ENCODE peak calls at places on chromosomes 6 and 20, in ten cellular contexts. One of them, this sample, is unnamed.

GRCh38 chr6:56730663-56731529 is 88.2 kb upstream of the DST start:
- DNase-seq in vagina: no peak
- DNase-seq in transverse colon: no peak
- DNase-seq in uterus: no peak
- DNase-seq in lower leg skin: no peak
- DNase-seq in progenitor cell of endocrine pancreas: no peak
- DNase-seq in dorsolateral prefrontal cortex: no peak
- DNase-seq in A549: no peak
- DNase-seq in mesothelial cell of epicardium: no peak
- DNase-seq in psoas muscle: no peak
- DNase-seq in this sample: no peak

GRCh38 chr20:25005220-25005619 is 12.7 kb upstream of the APMAP start:
- DNase-seq in vagina: no peak
- DNase-seq in transverse colon: peak
- DNase-seq in uterus: peak
- DNase-seq in lower leg skin: no peak
- DNase-seq in progenitor cell of endocrine pancreas: no peak
- DNase-seq in dorsolateral prefrontal cortex: peak
- DNase-seq in A549: no peak
- DNase-seq in mesothelial cell of epicardium: peak
- DNase-seq in psoas muscle: no peak
- DNase-seq in this sample: no peak

GRCh38 chr6:150987371-150987828 is 121.9 kb downstream of the MTHFD1L start:
- DNase-seq in vagina: peak
- DNase-seq in transverse colon: no peak
- DNase-seq in uterus: no peak
- DNase-seq in lower leg skin: no peak
- DNase-seq in progenitor cell of endocrine pancreas: no peak
- DNase-seq in dorsolateral prefrontal cortex: no peak
- DNase-seq in A549: no peak
- DNase-seq in mesothelial cell of epicardium: no peak
- DNase-seq in psoas muscle: no peak
- DNase-seq in this sample: no peak

GRCh38 chr20:9508240-9508661 is 6.1 kb upstream of the LAMP5 start:
- DNase-seq in vagina: no peak
- DNase-seq in transverse colon: no peak
- DNase-seq in uterus: no peak
- DNase-seq in lower leg skin: no peak
- DNase-seq in progenitor cell of endocrine pancreas: no peak
- DNase-seq in dorsolateral prefrontal cortex: no peak
- DNase-seq in A549: no peak
- DNase-seq in mesothelial cell of epicardium: no peak
- DNase-seq in psoas muscle: no peak
- DNase-seq in this sample: no peak

GRCh38 chr6:3962897-3963296 is 113.7 kb downstream of the FAM50B start:
- DNase-seq in vagina: no peak
- DNase-seq in transverse colon: no peak
- DNase-seq in uterus: no peak
- DNase-seq in lower leg skin: no peak
- DNase-seq in progenitor cell of endocrine pancreas: no peak
- DNase-seq in dorsolateral prefrontal cortex: no peak
- DNase-seq in A549: no peak
- DNase-seq in mesothelial cell of epicardium: no peak
- DNase-seq in psoas muscle: no peak
- DNase-seq in this sample: no peak

GRCh38 chr20:51562027-51562333 is 19.5 kb upstream of the NFATC2 start:
- DNase-seq in vagina: no peak
- DNase-seq in transverse colon: no peak
- DNase-seq in uterus: peak
- DNase-seq in lower leg skin: no peak
- DNase-seq in progenitor cell of endocrine pancreas: no peak
- DNase-seq in dorsolateral prefrontal cortex: no peak
- DNase-seq in A549: peak
- DNase-seq in mesothelial cell of epicardium: no peak
- DNase-seq in psoas muscle: no peak
- DNase-seq in this sample: no peak

GRCh38 chr20:46014517-46015396 is 6.0 kb downstream of the MMP9 start:
- DNase-seq in vagina: no peak
- DNase-seq in transverse colon: no peak
- DNase-seq in uterus: no peak
- DNase-seq in lower leg skin: no peak
- DNase-seq in progenitor cell of endocrine pancreas: no peak
- DNase-seq in dorsolateral prefrontal cortex: no peak
- DNase-seq in A549: no peak
- DNase-seq in mesothelial cell of epicardium: no peak
- DNase-seq in psoas muscle: no peak
- DNase-seq in this sample: no peak

GRCh38 chr6:24905485-24905884 is 30.3 kb downstream of the RIPOR2 start:
- DNase-seq in vagina: no peak
- DNase-seq in transverse colon: no peak
- DNase-seq in uterus: peak
- DNase-seq in lower leg skin: no peak
- DNase-seq in progenitor cell of endocrine pancreas: no peak
- DNase-seq in dorsolateral prefrontal cortex: no peak
- DNase-seq in A549: no peak
- DNase-seq in mesothelial cell of epicardium: no peak
- DNase-seq in psoas muscle: no peak
- DNase-seq in this sample: no peak

GRCh38 chr20:21067255-21067654 is 38.9 kb downstream of the LINC00237 start:
- DNase-seq in vagina: no peak
- DNase-seq in transverse colon: no peak
- DNase-seq in uterus: no peak
- DNase-seq in lower leg skin: no peak
- DNase-seq in progenitor cell of endocrine pancreas: no peak
- DNase-seq in dorsolateral prefrontal cortex: no peak
- DNase-seq in A549: no peak
- DNase-seq in mesothelial cell of epicardium: no peak
- DNase-seq in psoas muscle: no peak
- DNase-seq in this sample: no peak

GRCh38 chr6:166006593-166007301 is 160.9 kb downstream of the TBXT start:
- DNase-seq in vagina: peak
- DNase-seq in transverse colon: no peak
- DNase-seq in uterus: no peak
- DNase-seq in lower leg skin: no peak
- DNase-seq in progenitor cell of endocrine pancreas: no peak
- DNase-seq in dorsolateral prefrontal cortex: no peak
- DNase-seq in A549: no peak
- DNase-seq in mesothelial cell of epicardium: no peak
- DNase-seq in psoas muscle: no peak
- DNase-seq in this sample: no peak

DNA sequence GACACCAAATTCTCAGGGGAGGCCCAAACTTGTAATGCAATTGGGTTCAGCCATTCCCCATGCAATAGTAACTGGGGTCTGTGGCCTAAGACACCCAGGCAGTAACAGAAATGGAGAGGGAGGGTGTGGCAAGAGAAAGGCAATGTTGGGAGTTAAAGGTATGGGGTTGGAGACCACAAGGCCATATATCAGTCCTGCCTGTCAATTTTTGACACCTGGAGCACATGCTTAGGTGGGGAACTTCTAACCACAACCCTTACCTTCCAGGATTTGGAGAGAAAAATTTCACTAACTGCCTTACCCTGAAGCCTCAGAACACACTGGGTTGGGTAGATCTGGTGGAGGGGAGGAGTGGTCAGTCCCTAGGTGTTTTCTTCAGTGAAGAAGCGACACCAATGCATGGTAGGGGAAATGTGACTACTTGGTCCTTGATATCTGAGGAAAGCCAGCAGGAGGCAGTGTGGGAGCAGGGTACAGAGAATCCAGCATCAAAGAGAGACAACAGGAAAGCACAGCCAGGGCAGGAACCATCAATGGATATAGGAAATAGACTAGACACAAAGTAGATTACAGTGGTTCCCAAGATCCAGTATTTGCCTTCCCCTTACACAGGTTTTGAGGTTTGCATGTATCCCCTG is 6.8 kb upstream of the USP49 start:
- DNase-seq in vagina: no peak
- DNase-seq in transverse colon: peak
- DNase-seq in uterus: no peak
- DNase-seq in lower leg skin: no peak
- DNase-seq in progenitor cell of endocrine pancreas: no peak
- DNase-seq in dorsolateral prefrontal cortex: no peak
- DNase-seq in A549: no peak
- DNase-seq in mesothelial cell of epicardium: no peak
- DNase-seq in psoas muscle: no peak
- DNase-seq in this sample: no peak
- TF ChIP-seq CTCF in vagina: no peak
- TF ChIP-seq CTCF in transverse colon: no peak
- TF ChIP-seq CTCF in uterus: no peak
- TF ChIP-seq CTCF in lower leg skin: no peak
- TF ChIP-seq CTCF in progenitor cell of endocrine pancreas: no peak
- TF ChIP-seq CTCF in dorsolateral prefrontal cortex: no peak
- TF ChIP-seq CTCF in A549: peak
- TF ChIP-seq CTCF in mesothelial cell of epicardium: no peak
- TF ChIP-seq CTCF in psoas muscle: peak
- TF ChIP-seq CTCF in this sample: peak

DNA sequence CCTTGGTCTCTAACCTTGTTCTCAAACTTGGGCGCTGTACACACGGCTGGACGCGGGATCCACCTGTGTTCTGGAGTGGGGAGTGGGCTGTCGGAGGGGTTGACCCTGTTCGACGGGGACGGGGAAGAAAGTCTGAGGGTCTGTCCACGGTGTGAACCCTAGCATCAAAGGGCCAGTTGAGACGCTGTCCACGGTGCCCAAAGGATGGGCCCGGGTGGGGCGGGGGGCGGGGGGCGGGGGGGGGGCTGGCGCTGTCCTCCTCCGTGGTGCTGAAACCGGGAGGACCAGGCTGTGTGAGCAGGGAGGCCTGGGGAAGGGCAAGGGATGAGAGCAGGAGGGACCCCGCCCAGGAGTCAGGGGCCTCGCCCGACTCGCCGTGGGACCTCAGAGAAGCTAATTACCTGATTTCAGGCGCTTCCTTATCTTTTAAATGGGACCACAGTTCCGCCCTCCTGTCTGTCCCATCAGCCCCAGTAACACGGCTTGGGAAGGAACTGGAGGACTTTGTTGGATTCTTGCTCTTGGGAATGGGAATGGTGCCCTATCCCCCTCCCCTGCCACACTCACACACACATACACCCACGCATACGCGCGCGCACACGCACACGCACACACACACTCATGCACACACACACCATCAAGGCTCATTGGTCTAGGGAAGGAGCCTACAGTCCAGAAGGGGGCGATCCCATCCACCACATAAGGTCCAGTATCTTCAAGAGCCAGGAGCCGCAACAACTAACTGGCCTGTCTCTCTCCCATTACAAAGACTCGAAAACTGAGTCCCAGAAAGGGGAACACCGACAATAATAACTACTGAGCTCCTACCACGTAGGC is 1.0 kb upstream of the VSTM2L start:
- DNase-seq in vagina: no peak
- DNase-seq in transverse colon: no peak
- DNase-seq in uterus: peak
- DNase-seq in lower leg skin: no peak
- DNase-seq in progenitor cell of endocrine pancreas: peak
- DNase-seq in dorsolateral prefrontal cortex: peak
- DNase-seq in A549: peak
- DNase-seq in mesothelial cell of epicardium: no peak
- DNase-seq in psoas muscle: no peak
- DNase-seq in this sample: peak
- TF ChIP-seq CTCF in vagina: no peak
- TF ChIP-seq CTCF in transverse colon: peak
- TF ChIP-seq CTCF in uterus: no peak
- TF ChIP-seq CTCF in lower leg skin: no peak
- TF ChIP-seq CTCF in progenitor cell of endocrine pancreas: peak
- TF ChIP-seq CTCF in dorsolateral prefrontal cortex: peak
- TF ChIP-seq CTCF in A549: peak
- TF ChIP-seq CTCF in mesothelial cell of epicardium: no peak
- TF ChIP-seq CTCF in psoas muscle: peak
- TF ChIP-seq CTCF in this sample: peak

DNA sequence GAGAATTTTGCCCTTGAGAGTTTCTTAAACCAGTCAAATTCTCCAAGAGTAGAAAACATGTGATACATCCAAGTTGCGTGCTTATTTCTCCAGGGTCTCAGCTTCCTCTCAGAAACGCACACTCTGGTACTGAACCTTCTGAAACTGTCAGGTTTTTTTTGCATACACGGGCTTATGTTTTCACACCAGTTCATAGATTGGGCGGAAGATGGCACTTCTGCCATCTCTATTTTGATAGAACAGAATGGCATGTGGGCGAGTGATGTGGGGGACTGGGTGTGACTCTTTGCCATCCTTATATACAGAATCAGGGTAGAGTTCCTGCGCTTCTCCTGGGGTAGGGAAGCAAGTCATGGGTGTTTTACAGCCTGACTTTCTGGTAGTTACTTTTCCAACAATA is 56.4 kb downstream of the ADTRP start:
- DNase-seq in vagina: no peak
- DNase-seq in transverse colon: no peak
- DNase-seq in uterus: no peak
- DNase-seq in lower leg skin: no peak
- DNase-seq in progenitor cell of endocrine pancreas: no peak
- DNase-seq in dorsolateral prefrontal cortex: no peak
- DNase-seq in A549: no peak
- DNase-seq in mesothelial cell of epicardium: no peak
- DNase-seq in psoas muscle: no peak
- DNase-seq in this sample: no peak
- TF ChIP-seq CTCF in vagina: no peak
- TF ChIP-seq CTCF in transverse colon: no peak
- TF ChIP-seq CTCF in uterus: no peak
- TF ChIP-seq CTCF in lower leg skin: no peak
- TF ChIP-seq CTCF in progenitor cell of endocrine pancreas: no peak
- TF ChIP-seq CTCF in dorsolateral prefrontal cortex: no peak
- TF ChIP-seq CTCF in A549: no peak
- TF ChIP-seq CTCF in mesothelial cell of epicardium: no peak
- TF ChIP-seq CTCF in psoas muscle: no peak
- TF ChIP-seq CTCF in this sample: no peak

DNA sequence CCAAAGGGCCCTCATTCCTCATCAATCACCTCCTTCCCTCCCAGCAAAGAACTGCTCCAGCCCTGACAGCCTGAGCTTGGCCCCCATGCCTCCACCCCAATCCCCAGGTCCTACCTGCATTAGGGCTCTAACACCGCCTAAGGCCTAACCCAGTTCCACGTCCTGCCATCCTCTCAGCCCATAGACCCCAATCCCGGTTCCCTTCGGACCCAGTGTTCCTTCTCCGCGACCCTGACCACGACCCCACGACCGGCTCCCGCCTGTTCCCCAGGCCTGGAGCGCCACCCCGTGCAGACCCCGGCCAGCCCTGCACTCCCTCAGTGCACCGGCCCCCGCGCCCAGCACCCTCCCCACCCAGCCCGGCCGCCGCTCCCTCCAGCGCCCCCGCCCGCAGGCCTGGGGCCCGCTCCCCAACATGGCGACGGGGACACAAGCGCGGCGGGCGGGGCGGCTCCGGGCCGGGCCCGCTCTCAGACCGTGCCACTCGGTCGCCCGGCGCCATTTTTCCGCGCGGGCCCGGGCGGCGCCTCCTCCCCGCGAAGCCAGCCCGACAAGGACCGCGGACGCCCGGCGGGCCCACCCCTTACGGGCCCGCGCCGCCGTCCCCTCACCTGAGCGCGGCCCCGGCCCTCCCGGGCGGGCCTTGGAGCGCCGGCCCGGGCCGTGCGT is 456 bp downstream of the NCOA6 start:
- DNase-seq in vagina: no peak
- DNase-seq in transverse colon: peak
- DNase-seq in uterus: peak
- DNase-seq in lower leg skin: peak
- DNase-seq in progenitor cell of endocrine pancreas: peak
- DNase-seq in dorsolateral prefrontal cortex: peak
- DNase-seq in A549: peak
- DNase-seq in mesothelial cell of epicardium: peak
- DNase-seq in psoas muscle: peak
- DNase-seq in this sample: peak
- TF ChIP-seq CTCF in vagina: no peak
- TF ChIP-seq CTCF in transverse colon: peak
- TF ChIP-seq CTCF in uterus: peak
- TF ChIP-seq CTCF in lower leg skin: no peak
- TF ChIP-seq CTCF in progenitor cell of endocrine pancreas: peak
- TF ChIP-seq CTCF in dorsolateral prefrontal cortex: no peak
- TF ChIP-seq CTCF in A549: no peak
- TF ChIP-seq CTCF in mesothelial cell of epicardium: no peak
- TF ChIP-seq CTCF in psoas muscle: no peak
- TF ChIP-seq CTCF in this sample: peak